ENCODE peak calls at places on chromosomes 12 and 14, in seven cellular contexts. One of them, this sample, is unnamed.

GRCh38 chr14:99628832-99629618 is 15.9 kb upstream of the HHIPL1 start:
- DNase-seq in GM04504: no peak
- DNase-seq in T follicular helper cell: peak
- DNase-seq in Daoy: peak
- DNase-seq in germinal center: peak
- DNase-seq in thoracic aorta: no peak
- DNase-seq in nephron progenitor cell: peak
- DNase-seq in this sample: no peak

GRCh38 chr14:58639842-58640484 is 2.2 kb downstream of the DACT1 start:
- DNase-seq in GM04504: peak
- DNase-seq in T follicular helper cell: no peak
- DNase-seq in Daoy: peak
- DNase-seq in germinal center: no peak
- DNase-seq in thoracic aorta: no peak
- DNase-seq in nephron progenitor cell: peak
- DNase-seq in this sample: peak

GRCh38 chr12:117356048-117356447 is 5.4 kb downstream of the NOS1 start:
- DNase-seq in GM04504: no peak
- DNase-seq in T follicular helper cell: no peak
- DNase-seq in Daoy: peak
- DNase-seq in germinal center: no peak
- DNase-seq in thoracic aorta: no peak
- DNase-seq in nephron progenitor cell: no peak
- DNase-seq in this sample: no peak

GRCh38 chr12:31896514-31897039 is 62.6 kb upstream of the RESF1 start:
- DNase-seq in GM04504: no peak
- DNase-seq in T follicular helper cell: peak
- DNase-seq in Daoy: peak
- DNase-seq in germinal center: peak
- DNase-seq in thoracic aorta: no peak
- DNase-seq in nephron progenitor cell: no peak
- DNase-seq in this sample: no peak

GRCh38 chr12:113727651-113728061 is 238.5 kb downstream of the RBM19 start:
- DNase-seq in GM04504: peak
- DNase-seq in T follicular helper cell: no peak
- DNase-seq in Daoy: peak
- DNase-seq in germinal center: no peak
- DNase-seq in thoracic aorta: no peak
- DNase-seq in nephron progenitor cell: no peak
- DNase-seq in this sample: no peak

GRCh38 chr12:65387396-65387795 is 108.9 kb downstream of the MSRB3 start:
- DNase-seq in GM04504: no peak
- DNase-seq in T follicular helper cell: no peak
- DNase-seq in Daoy: no peak
- DNase-seq in germinal center: no peak
- DNase-seq in thoracic aorta: no peak
- DNase-seq in nephron progenitor cell: no peak
- DNase-seq in this sample: no peak

GRCh38 chr14:67191768-67192290 is 2.6 kb downstream of the GARIN2 start:
- DNase-seq in GM04504: no peak
- DNase-seq in T follicular helper cell: no peak
- DNase-seq in Daoy: no peak
- DNase-seq in germinal center: no peak
- DNase-seq in thoracic aorta: no peak
- DNase-seq in nephron progenitor cell: no peak
- DNase-seq in this sample: no peak

GRCh38 chr12:104226672-104227071 is 11.1 kb downstream of the TXNRD1 start:
- DNase-seq in GM04504: no peak
- DNase-seq in T follicular helper cell: no peak
- DNase-seq in Daoy: no peak
- DNase-seq in germinal center: no peak
- DNase-seq in thoracic aorta: no peak
- DNase-seq in nephron progenitor cell: no peak
- DNase-seq in this sample: no peak

GRCh38 chr14:68680541-68681051 is 112.3 kb downstream of the ZFP36L1 start:
- DNase-seq in GM04504: no peak
- DNase-seq in T follicular helper cell: no peak
- DNase-seq in Daoy: no peak
- DNase-seq in germinal center: no peak
- DNase-seq in thoracic aorta: no peak
- DNase-seq in nephron progenitor cell: no peak
- DNase-seq in this sample: no peak

GRCh38 chr12:118760623-118761022 is 220.7 kb upstream of the SRRM4 start:
- DNase-seq in GM04504: no peak
- DNase-seq in T follicular helper cell: no peak
- DNase-seq in Daoy: no peak
- DNase-seq in germinal center: no peak
- DNase-seq in thoracic aorta: no peak
- DNase-seq in nephron progenitor cell: no peak
- DNase-seq in this sample: no peak

GRCh38 chr12:1582709-1583050 is 11.7 kb downstream of the FBXL14 start:
- DNase-seq in GM04504: no peak
- DNase-seq in T follicular helper cell: no peak
- DNase-seq in Daoy: no peak
- DNase-seq in germinal center: no peak
- DNase-seq in thoracic aorta: no peak
- DNase-seq in nephron progenitor cell: no peak
- DNase-seq in this sample: no peak

GRCh38 chr14:99201351-99202073 is 70.5 kb downstream of the BCL11B start:
- DNase-seq in GM04504: no peak
- DNase-seq in T follicular helper cell: no peak
- DNase-seq in Daoy: no peak
- DNase-seq in germinal center: no peak
- DNase-seq in thoracic aorta: no peak
- DNase-seq in nephron progenitor cell: no peak
- DNase-seq in this sample: no peak

GRCh38 chr14:68971411-68972035 is 7.6 kb downstream of the ACTN1 start:
- DNase-seq in GM04504: no peak
- DNase-seq in T follicular helper cell: no peak
- DNase-seq in Daoy: no peak
- DNase-seq in germinal center: no peak
- DNase-seq in thoracic aorta: no peak
- DNase-seq in nephron progenitor cell: no peak
- DNase-seq in this sample: no peak

GRCh38 chr12:6383572-6384498 is at the start of gene LTBR:
- DNase-seq in GM04504: peak
- DNase-seq in T follicular helper cell: no peak
- DNase-seq in Daoy: peak
- DNase-seq in germinal center: no peak
- DNase-seq in thoracic aorta: peak
- DNase-seq in nephron progenitor cell: peak
- DNase-seq in this sample: peak

GRCh38 chr14:66444271-66444987 is 41.7 kb upstream of the CCDC196 start:
- DNase-seq in GM04504: no peak
- DNase-seq in T follicular helper cell: no peak
- DNase-seq in Daoy: no peak
- DNase-seq in germinal center: no peak
- DNase-seq in thoracic aorta: no peak
- DNase-seq in nephron progenitor cell: no peak
- DNase-seq in this sample: no peak

This sample was measured in brain pericyte.